ENCODE peak calls at places on chromosomes 11 and 22, in four cellular contexts. U, R, I and J are unnamed samples.

GRCh38 chr11:7485136-7485853 is at the start of gene OLFML1:
- DNase-seq in I (no peak), U (no peak), R (no peak), J (no peak)

GRCh38 chr11:95699631-95700470 is 89.7 kb downstream of the FAM76B start:
- DNase-seq in R (no peak), U (no peak), I (no peak), J (no peak)

GRCh38 chr11:129611661-129612566 is 203.7 kb upstream of the TMEM45B start:
- DNase-seq in U (peak; percentile 3), R (no peak), I (peak; percentile 23), J (no peak)

GRCh38 chr11:123674297-123674696 is 19.9 kb upstream of the SCN3B start:
- DNase-seq in R (no peak), U (no peak), I (no peak), J (no peak)

GRCh38 chr22:39545310-39546063 is 12.9 kb upstream of the RPS19BP1 start:
- DNase-seq in R (no peak), I (peak; percentile 74), U (no peak), J (peak; percentile 76)

GRCh38 chr22:47202819-47203553 is 440.5 kb downstream of the TBC1D22A start:
- DNase-seq in U (no peak), R (no peak), I (no peak), J (no peak)

GRCh38 chr11:16603890-16604783 is 134.3 kb upstream of the C11orf58 start:
- DNase-seq in R (no peak), U (peak; percentile 5), I (no peak), J (peak; percentile 30)

GRCh38 chr22:43533131-43533530 is 121.3 kb downstream of the MPPED1 start:
- DNase-seq in U (no peak), R (no peak), I (peak; percentile 0), J (no peak)

GRCh38 chr11:37718431-37718999 is 1120.5 kb upstream of the RAG2 start:
- DNase-seq in I (no peak), U (no peak), R (no peak), J (no peak)

GRCh38 chr11:93059074-93059957 is 89.9 kb downstream of the MTNR1B start:
- DNase-seq in U (peak; percentile 71), R (peak; percentile 82), I (no peak), J (no peak)

GRCh38 chr11:114340311-114341131 is 44.3 kb downstream of the NNMT start:
- DNase-seq in I (no peak), R (peak; percentile 65), U (peak; percentile 47), J (peak; percentile 31)

GRCh38 chr11:111911563-111912401 is at the start of gene CRYAB:
- DNase-seq in R (peak; percentile 27), I (no peak), U (peak; percentile 71), J (no peak)

GRCh38 chr11:128616158-128616557 is 28.8 kb upstream of the ETS1 start:
- DNase-seq in U (no peak), I (no peak), R (no peak), J (no peak)

GRCh38 chr11:27233654-27234042 is 129.4 kb downstream of the CCDC34 start:
- DNase-seq in R (no peak), I (no peak), U (no peak), J (no peak)

GRCh38 chr11:64721359-64721699 is 1.7 kb downstream of the NRXN2 start:
- DNase-seq in R (no peak), I (no peak), U (no peak), J (no peak)

GRCh38 chr11:46247664-46248063 is 29.8 kb upstream of the CREB3L1 start:
- DNase-seq in U (peak; percentile 47), I (no peak), R (no peak), J (no peak)

GRCh38 chr11:68120212-68121066 is 749 bp downstream of the CHKA start:
- DNase-seq in R (no peak), U (no peak), I (peak; percentile 47), J (peak; percentile 41)

GRCh38 chr11:19739872-19740271 is 27.2 kb downstream of the NAV2 start:
- DNase-seq in I (no peak), R (no peak), U (no peak), J (peak; percentile 18)
- TF ChIP-seq CTCF in I (peak; percentile 49), R (peak; percentile 55), U (peak; percentile 75), J (peak; percentile 46)

GRCh38 chr11:119262668-119263351 is 54.1 kb downstream of the MCAM start:
- DNase-seq in R (no peak), U (peak; percentile 30), I (no peak), J (no peak)
- TF ChIP-seq CTCF in R (no peak), U (peak; percentile 48), I (no peak), J (no peak)

DNA sequence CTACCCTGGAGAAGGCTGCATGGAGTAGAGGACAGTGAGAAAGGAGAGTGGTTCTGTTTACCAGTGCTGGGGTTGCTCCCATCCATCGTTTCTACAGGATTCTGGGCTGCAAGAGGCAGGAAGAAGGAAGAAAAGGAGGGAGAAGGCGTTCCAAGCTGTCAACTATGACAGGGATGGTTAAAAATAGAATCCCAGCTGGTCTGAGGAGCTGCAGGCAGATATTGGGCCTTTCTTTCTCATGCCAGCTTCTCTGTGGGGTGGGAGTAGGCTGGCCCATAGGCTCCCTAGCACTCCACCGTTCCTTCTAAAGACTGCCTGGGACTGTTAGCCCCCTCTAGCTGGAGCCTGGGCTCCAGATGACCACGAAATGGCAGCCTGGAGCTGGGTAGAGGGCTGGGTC is 13.6 kb downstream of the CCKBR start:
- DNase-seq in I (no peak), U (no peak), R (no peak), J (no peak)
- TF ChIP-seq CTCF in I (no peak), U (no peak), R (no peak), J (no peak)

DNA sequence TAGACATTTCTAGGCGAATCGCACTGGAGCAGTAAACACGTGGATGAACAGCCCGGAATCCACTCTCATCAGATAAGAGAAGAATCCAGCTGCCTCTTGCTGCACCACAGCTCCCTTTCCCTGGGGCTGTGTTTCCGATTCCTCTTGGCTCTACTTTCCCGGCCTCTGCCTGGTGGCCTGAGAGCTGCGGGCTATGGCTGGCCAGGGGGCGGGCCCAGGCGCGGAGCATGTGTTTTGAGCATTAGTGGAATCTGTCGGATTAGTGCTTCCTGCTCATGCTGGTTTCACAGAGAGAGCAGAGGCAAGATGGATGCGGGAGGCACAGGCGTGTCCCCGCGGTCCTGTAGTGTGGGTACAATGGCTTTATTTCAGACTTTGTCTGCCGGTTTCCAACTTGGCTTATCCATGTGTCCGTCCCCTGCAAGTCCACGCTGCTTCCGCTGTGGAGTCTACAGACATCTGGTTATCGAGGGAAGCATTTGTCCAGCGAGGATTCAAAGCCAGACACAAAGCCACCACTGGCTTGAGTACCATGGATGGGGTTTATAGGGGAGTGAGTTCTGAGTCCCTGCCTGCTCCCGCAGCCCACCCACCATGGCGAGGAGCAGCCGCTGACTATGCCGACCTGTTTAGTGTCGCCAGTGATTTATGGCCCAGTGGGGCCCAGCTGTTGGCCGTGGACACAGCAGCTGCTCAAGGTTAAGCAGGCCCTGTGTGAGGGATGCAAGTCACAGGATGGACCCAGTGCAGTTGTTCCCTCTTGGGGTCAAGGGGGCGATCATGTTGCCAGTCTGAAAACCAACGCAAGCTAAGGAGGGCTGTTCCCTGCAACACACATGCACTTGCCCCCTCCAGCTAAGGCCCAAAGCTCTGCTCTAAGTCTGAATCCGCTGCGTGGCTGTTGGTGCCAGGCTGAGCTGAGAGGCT is 43.3 kb upstream of the EP300 start:
- DNase-seq in U (peak; percentile 52), I (peak; percentile 21), R (peak; percentile 23), J (peak; percentile 23)
- TF ChIP-seq CTCF in U (no peak), I (no peak), R (no peak), J (no peak)

GRCh38 chr11:60923326-60923725 is 934 bp upstream of the TMEM132A start:
- DNase-seq in R (no peak), U (no peak), I (no peak), J (no peak)

GRCh38 chr11:60924906-60925684 is 835 bp downstream of the TMEM132A start:
- DNase-seq in R (no peak), U (no peak), I (no peak), J (peak; percentile 27)

GRCh38 chr11:60922906-60923305 is 1.4 kb upstream of the TMEM132A start:
- DNase-seq in U (no peak), I (no peak), R (no peak), J (no peak)

GRCh38 chr11:60924110-60924905 is at the start of gene TMEM132A:
- DNase-seq in U (peak; percentile 62), I (peak; percentile 48), R (no peak), J (peak; percentile 69)

GRCh38 chr11:60923800-60924109 is 505 bp upstream of the TMEM132A start:
- DNase-seq in U (no peak), I (no peak), R (no peak), J (no peak)
- TF ChIP-seq CTCF in U (no peak), I (no peak), R (no peak), J (no peak)

GRCh38 chr11:2089536-2090165 is 49.5 kb downstream of the IGF2 start:
- DNase-seq in I (no peak), U (no peak), R (no peak), J (no peak)

GRCh38 chr11:2088284-2088683 is 50.9 kb downstream of the IGF2 start:
- DNase-seq in U (no peak), R (no peak), I (no peak), J (no peak)

GRCh38 chr11:2091112-2091746 is 48.0 kb downstream of the IGF2 start:
- DNase-seq in I (no peak), U (no peak), R (no peak), J (no peak)

GRCh38 chr11:2090172-2091111 is 48.7 kb downstream of the IGF2 start:
- DNase-seq in I (no peak), U (no peak), R (no peak), J (no peak)

DNA sequence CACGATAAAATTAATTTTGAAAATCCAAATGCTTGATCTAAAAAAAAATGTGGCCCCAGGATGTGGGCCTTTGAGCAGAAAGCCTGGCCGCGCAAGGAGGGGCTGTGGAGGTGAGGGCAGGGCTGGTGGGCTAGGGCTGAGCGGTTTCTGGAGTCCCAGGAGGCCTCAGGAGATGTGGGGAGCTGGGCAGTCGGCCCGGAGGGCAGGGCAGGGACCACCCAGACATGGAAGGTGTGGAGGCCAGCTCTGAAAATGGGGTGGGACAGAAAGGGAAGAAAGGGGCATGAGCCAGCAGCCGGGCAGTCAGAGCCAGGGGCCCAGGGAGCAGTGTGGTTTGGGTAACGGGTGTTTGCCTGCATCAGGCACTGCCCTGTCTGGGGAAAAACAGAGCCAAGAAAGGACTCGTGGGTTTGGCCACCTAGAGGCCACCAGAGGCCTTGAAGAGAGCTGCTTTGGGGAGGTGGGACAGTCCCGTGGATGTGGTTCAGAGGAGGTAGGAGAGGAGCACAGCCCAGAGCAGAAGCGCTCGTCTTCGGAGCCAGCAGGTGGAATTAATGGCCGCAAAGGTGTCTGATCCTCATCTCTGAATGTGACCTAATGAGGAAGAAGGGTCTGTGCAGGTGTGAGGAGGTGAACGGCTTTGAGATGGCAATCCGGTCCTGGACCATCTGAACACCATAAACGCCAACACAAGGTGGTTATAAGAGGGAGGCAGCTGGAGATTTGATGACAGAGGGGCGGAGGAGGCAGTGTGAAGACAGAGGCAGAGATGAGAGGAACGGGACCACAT is 50.2 kb downstream of the IGF2 start:
- DNase-seq in U (no peak), I (no peak), R (no peak), J (no peak)
- TF ChIP-seq CTCF in U (peak; percentile 55), I (peak; percentile 34), R (peak; percentile 18), J (peak; percentile 39)

GRCh38 chr22:46129390-46130041 is 20.8 kb upstream of the PPARA start:
- DNase-seq in I (no peak), U (no peak), R (no peak), J (no peak)

GRCh38 chr22:46133588-46133855 is 16.8 kb upstream of the PPARA start:
- DNase-seq in U (no peak), I (no peak), R (no peak), J (no peak)

GRCh38 chr22:46132830-46133587 is 17.3 kb upstream of the PPARA start:
- DNase-seq in I (no peak), R (no peak), U (no peak), J (no peak)

GRCh38 chr22:46128606-46129005 is 21.7 kb upstream of the PPARA start:
- DNase-seq in U (no peak), I (no peak), R (no peak), J (no peak)

GRCh38 chr22:46131151-46131587 is 19.2 kb upstream of the PPARA start:
- DNase-seq in R (no peak), U (no peak), I (no peak), J (no peak)
- TF ChIP-seq CTCF in R (peak; percentile 45), U (peak; percentile 61), I (peak; percentile 47), J (peak; percentile 48)